ENCODE peak calls at places on chromosomes 12 and 14, in ten cellular contexts. V, L, O, Q, T, R, Z, I, E and P are unnamed samples.

GRCh38 chr12:120013659-120014380 is 24.8 kb downstream of the BICDL1 start:
- DNase-seq in V (no peak), O (no peak), L (no peak), E (no peak), I (no peak), R (no peak), Z (no peak), Q (no peak), T (no peak), P (no peak)

GRCh38 chr14:104889374-104889755 is 24.3 kb downstream of the CEP170B start:
- DNase-seq in I (no peak), Q (peak; percentile 11), E (peak; percentile 4), O (no peak), T (no peak), R (no peak), Z (peak; percentile 42), V (no peak), L (no peak), P (no peak)

GRCh38 chr12:3492868-3493224 is 1.8 kb downstream of the PRMT8 start:
- DNase-seq in I (no peak), E (no peak), V (no peak), O (no peak), Q (no peak), R (no peak), Z (no peak), T (no peak), L (no peak), P (no peak)

GRCh38 chr14:56808314-56809201 is 1.7 kb downstream of the OTX2 start:
- DNase-seq in Q (no peak), T (no peak), L (no peak), R (no peak), O (no peak), V (no peak), Z (peak; percentile 80), I (no peak), E (peak; percentile 36), P (no peak)

GRCh38 chr12:108649668-108650067 is 16.0 kb upstream of the SELPLG start:
- DNase-seq in R (no peak), E (no peak), T (no peak), I (peak; percentile 98), O (peak; percentile 85), L (no peak), V (peak; percentile 92), Q (no peak), Z (peak; percentile 36), P (peak; percentile 72)

GRCh38 chr12:94427520-94428381 is 31.9 kb downstream of the CEP83 start:
- DNase-seq in R (no peak), Q (peak; percentile 28), I (peak; percentile 89), V (peak; percentile 89), T (no peak), L (no peak), O (peak; percentile 43), E (no peak), Z (no peak), P (peak; percentile 44)

GRCh38 chr14:103696466-103697071 is 18.7 kb downstream of the XRCC3 start:
- DNase-seq in V (peak; percentile 65), O (peak; percentile 43), Z (no peak), R (no peak), E (no peak), I (peak; percentile 44), L (no peak), T (no peak), Q (peak; percentile 74), P (peak; percentile 62)

GRCh38 chr12:19759229-19759628 is 319.9 kb downstream of the AEBP2 start:
- DNase-seq in L (no peak), R (no peak), O (peak; percentile 30), I (peak; percentile 92), Z (no peak), E (no peak), Q (no peak), V (peak; percentile 77), T (no peak), P (peak; percentile 76)

GRCh38 chr12:581321-581720 is 81.9 kb downstream of the NINJ2 start:
- DNase-seq in R (no peak), I (no peak), O (peak; percentile 5), E (no peak), V (no peak), Z (peak; percentile 62), L (no peak), T (no peak), Q (peak; percentile 40), P (no peak)

GRCh38 chr12:52582971-52583456 is 9.4 kb upstream of the KRT74 start:
- DNase-seq in I (peak; percentile 27), Q (peak; percentile 31), L (peak; percentile 32), T (peak; percentile 52), V (peak; percentile 40), E (peak; percentile 76), O (peak; percentile 88), R (peak; percentile 34), Z (peak; percentile 95), P (peak; percentile 20)

GRCh38 chr12:69595689-69596088 is 10.4 kb downstream of the CCT2 start:
- DNase-seq in V (no peak), R (no peak), L (no peak), T (no peak), O (no peak), I (no peak), Q (no peak), Z (no peak), E (no peak), P (no peak)